ENCODE peak calls at places on chromosome 18, in seven cellular contexts. S is HCT116, H is sigmoid colon, R is spleen, V is IMR-90, M is Peyer's patch, I is endothelial cell of umbilical vein. G is an unnamed sample.
A peak's percentile ranks its signal among the peaks of the same experiment; 100 is the strongest.

GRCh38 chr18:25299426-25299825 is 52.5 kb downstream of the ZNF521 start:
- DNase-seq in S (no peak), H (no peak), R (no peak), V (peak; percentile 86), M (no peak), I (no peak), G (no peak)

GRCh38 chr18:69817335-69817935 is 130.2 kb downstream of the CD226 start:
- DNase-seq in S (no peak), H (no peak), R (no peak), V (peak; percentile 98), M (no peak), I (no peak), G (no peak)

GRCh38 chr18:2529154-2529553 is 42.2 kb downstream of the METTL4 start:
- DNase-seq in S (no peak), H (no peak), R (no peak), V (peak; percentile 7), M (no peak), I (no peak), G (no peak)

GRCh38 chr18:48106976-48107781 is 176.7 kb upstream of the SMAD2 start:
- DNase-seq in S (no peak), H (no peak), R (no peak), V (no peak), M (peak; percentile 51), I (no peak), G (no peak)

GRCh38 chr18:1513519-1513918 is 608.8 kb downstream of the ADCYAP1 start:
- DNase-seq in S (no peak), H (no peak), R (no peak), V (no peak), M (no peak), I (no peak), G (no peak)

GRCh38 chr18:48345596-48345995 is 63.6 kb downstream of the ZBTB7C start:
- DNase-seq in S (peak; percentile 12), H (peak; percentile 26), R (peak; percentile 58), V (peak; percentile 4), M (peak; percentile 64), I (no peak), G (no peak)

GRCh38 chr18:36158261-36158867 is 28.7 kb downstream of the ELP2 start:
- DNase-seq in S (no peak), H (no peak), R (no peak), V (peak; percentile 94), M (no peak), I (peak; percentile 93), G (no peak)

GRCh38 chr18:48790226-48790863 is 160.4 kb downstream of the SMAD7 start:
- DNase-seq in S (peak; percentile 47), H (peak; percentile 76), R (peak; percentile 77), V (no peak), M (peak; percentile 53), I (peak; percentile 98), G (peak; percentile 49)

GRCh38 chr18:79200546-79201268 is 131.5 kb downstream of the ATP9B start:
- DNase-seq in S (peak; percentile 8), H (peak; percentile 82), R (no peak), V (peak; percentile 25), M (peak; percentile 56), I (peak; percentile 9), G (peak; percentile 32)

GRCh38 chr18:68263481-68263880 is 451.4 kb downstream of the TMX3 start:
- DNase-seq in S (no peak), H (no peak), R (no peak), V (peak; percentile 48), M (no peak), I (no peak), G (no peak)

GRCh38 chr18:7221424-7222155 is 9.3 kb upstream of the LRRC30 start:
- DNase-seq in S (peak; percentile 16), H (no peak), R (no peak), V (peak; percentile 69), M (peak; percentile 49), I (peak; percentile 69), G (no peak)

GRCh38 chr18:55124078-55124477 is 164.8 kb upstream of the CCDC68 start:
- DNase-seq in S (no peak), H (no peak), R (no peak), V (peak; percentile 16), M (no peak), I (no peak), G (no peak)

GRCh38 chr18:50866765-50867164 is 12.2 kb upstream of the ME2 start:
- DNase-seq in S (no peak), H (no peak), R (no peak), V (no peak), M (no peak), I (peak; percentile 12), G (no peak)

GRCh38 chr18:2657788-2658458 is 2.4 kb downstream of the SMCHD1 start:
- DNase-seq in S (peak; percentile 45), H (no peak), R (no peak), V (peak; percentile 94), M (no peak), I (peak; percentile 87), G (no peak)

GRCh38 chr18:5900249-5900648 is 4.9 kb upstream of the TMEM200C start:
- DNase-seq in S (no peak), H (no peak), R (no peak), V (peak; percentile 75), M (no peak), I (no peak), G (no peak)

GRCh38 chr18:76479351-76480238 is 15.4 kb downstream of the ZNF516 start:
- DNase-seq in S (no peak), H (no peak), R (no peak), V (no peak), M (no peak), I (no peak), G (no peak)

GRCh38 chr18:31610841-31611240 is 19.2 kb downstream of the TTR start:
- DNase-seq in S (peak; percentile 13), H (no peak), R (no peak), V (no peak), M (peak; percentile 66), I (peak; percentile 26), G (no peak)

GRCh38 chr18:41073372-41073954 is 881.6 kb upstream of the PIK3C3 start:
- DNase-seq in S (no peak), H (no peak), R (no peak), V (peak; percentile 90), M (no peak), I (peak; percentile 36), G (no peak)

GRCh38 chr18:13452448-13452811 is 233.9 kb downstream of the LDLRAD4 start:
- DNase-seq in S (no peak), H (peak; percentile 81), R (no peak), V (peak; percentile 14), M (no peak), I (peak; percentile 73), G (no peak)

DNA sequence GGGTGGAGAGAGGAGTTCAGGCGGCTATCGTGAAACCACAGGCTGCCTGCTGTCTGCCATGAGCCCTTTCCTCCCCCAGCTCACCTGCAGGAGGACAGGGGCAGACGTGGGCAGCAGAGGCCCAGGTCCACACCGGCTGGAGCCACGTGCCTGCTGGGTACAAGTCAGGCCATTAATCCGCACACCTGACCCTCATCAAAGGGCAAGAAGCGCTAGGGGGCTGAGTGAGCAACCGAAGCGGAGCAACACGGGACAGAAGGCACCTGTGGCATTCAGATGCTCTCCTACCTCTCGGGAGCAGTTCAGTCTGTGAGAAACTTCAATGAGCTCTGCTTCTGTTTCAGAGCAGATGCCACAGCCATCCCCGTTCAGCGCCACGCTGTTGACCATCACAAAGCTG is 21.5 kb downstream of the MPPE1 start:
- DNase-seq in S (no peak), H (no peak), R (no peak), V (no peak), M (peak; percentile 30), I (no peak), G (no peak)
- TF ChIP-seq POLR2A in S (no peak), H (no peak), R (no peak), V (no peak), M (no peak), I (no peak), G (no peak)

GRCh38 chr18:39675358-39675757 is 2109.8 kb upstream of the CELF4 start:
- DNase-seq in S (no peak), H (no peak), R (no peak), V (peak; percentile 59), M (no peak), I (no peak), G (no peak)
- H3K27ac ChIP-seq in S (no peak overlapping the region), H (no peak overlapping the region), R (no peak overlapping the region), V (no peak overlapping the region), M (no peak overlapping the region), I (no peak overlapping the region), G (no peak overlapping the region)

DNA sequence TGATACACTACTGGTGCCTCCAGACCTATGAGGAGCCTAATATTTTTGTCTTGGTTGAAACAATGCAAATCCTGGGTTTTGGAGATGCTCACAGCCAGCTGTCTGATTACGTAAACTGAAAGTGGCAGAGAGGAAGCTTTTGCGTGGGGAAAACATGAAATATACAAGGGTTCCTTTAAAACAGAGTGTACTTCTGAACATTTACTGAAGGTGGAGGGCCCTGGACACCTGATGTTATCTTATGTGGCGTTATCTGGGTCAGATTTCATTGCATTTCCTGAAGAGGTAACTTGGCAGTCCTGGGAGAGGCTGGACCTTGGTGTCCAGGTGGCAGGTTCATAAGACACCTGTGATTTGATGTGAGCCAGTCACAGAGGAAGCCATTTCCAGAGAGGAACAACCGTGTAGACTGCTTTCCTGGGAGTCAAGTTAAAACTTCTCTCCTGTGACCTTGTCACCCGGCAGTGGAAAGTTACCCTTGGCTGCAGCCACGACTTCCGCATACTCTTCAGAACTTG is 105.0 kb downstream of the NEDD4L start:
- DNase-seq in S (no peak), H (no peak), R (no peak), V (no peak), M (peak; percentile 61), I (no peak), G (no peak)
- TF ChIP-seq POLR2A in S (no peak), H (peak; percentile 41), R (no peak), V (no peak), M (no peak), I (no peak), G (no peak)

GRCh38 chr18:73316513-73316912 is 448.7 kb upstream of the NETO1 start:
- DNase-seq in S (no peak), H (no peak), R (no peak), V (peak; percentile 28), M (no peak), I (no peak), G (no peak)
- H3K27ac ChIP-seq in S (no peak overlapping the region), H (no peak overlapping the region), R (no peak overlapping the region), V (no peak overlapping the region), M (no peak overlapping the region), I (no peak overlapping the region), G (no peak overlapping the region)